ENCODE peak calls at places on chromosome 17, in nine cellular contexts. M, Y, O, D, E, R, V, N and H are unnamed samples.

GRCh38 chr17:44348234-44348987 is 3.3 kb downstream of the GRN start:
- DNase-seq in R (no peak), N (no peak), E (no peak), Y (no peak), D (no peak), O (no peak), V (peak; percentile 61), M (peak; percentile 53), H (no peak)

GRCh38 chr17:32157225-32157624 is 14.9 kb downstream of the RHOT1 start:
- DNase-seq in E (no peak), N (no peak), O (no peak), Y (no peak), R (no peak), M (no peak), D (no peak), V (peak; percentile 93), H (no peak)

GRCh38 chr17:39632153-39632941 is 4.6 kb upstream of the STARD3 start:
- DNase-seq in D (no peak), R (peak; percentile 45), E (no peak), N (no peak), O (no peak), V (no peak), M (no peak), Y (no peak), H (no peak)

GRCh38 chr17:76735006-76735405 is 2.1 kb downstream of the SRSF2 start:
- DNase-seq in D (no peak), Y (no peak), N (no peak), M (peak; percentile 53), V (peak; percentile 62), R (peak; percentile 30), E (no peak), O (no peak), H (no peak)

GRCh38 chr17:44599298-44600175 is 42.3 kb downstream of the FZD2 start:
- DNase-seq in E (no peak), R (no peak), O (no peak), N (peak; percentile 90), Y (no peak), D (peak; percentile 3), M (no peak), V (peak; percentile 93), H (no peak)

GRCh38 chr17:60129164-60129563 is 20.6 kb upstream of the CA4 start:
- DNase-seq in V (no peak), R (no peak), D (no peak), M (no peak), N (no peak), E (no peak), Y (no peak), O (no peak), H (no peak)

GRCh38 chr17:32567511-32567910 is 80.7 kb downstream of the CDK5R1 start:
- DNase-seq in O (no peak), E (no peak), Y (no peak), N (no peak), V (no peak), M (no peak), R (no peak), D (no peak), H (no peak)

GRCh38 chr17:40319651-40320550 is 10.9 kb downstream of the RARA start:
- DNase-seq in R (no peak), Y (no peak), M (no peak), N (no peak), O (peak; percentile 80), D (no peak), E (peak; percentile 94), V (no peak), H (peak; percentile 80)

GRCh38 chr17:78993241-78993956 is 13.7 kb upstream of the LGALS3BP start:
- DNase-seq in E (no peak), D (no peak), N (peak; percentile 78), O (peak; percentile 29), V (peak; percentile 38), M (peak; percentile 68), Y (peak; percentile 61), R (peak; percentile 51), H (peak; percentile 26)

GRCh38 chr17:7956208-7956965 is 24.4 kb downstream of the CNTROB start:
- DNase-seq in D (no peak), N (peak; percentile 55), M (no peak), O (no peak), R (no peak), Y (no peak), E (no peak), V (peak; percentile 7), H (no peak)

GRCh38 chr17:16463341-16464000 is 28.5 kb downstream of the LRRC75A start:
- DNase-seq in D (no peak), M (no peak), V (no peak), Y (no peak), N (no peak), R (peak; percentile 96), O (no peak), E (no peak), H (no peak)

GRCh38 chr17:78818932-78819331 is 21.7 kb downstream of the USP36 start:
- DNase-seq in R (no peak), E (peak; percentile 85), M (peak; percentile 94), D (no peak), N (no peak), Y (no peak), V (no peak), O (peak; percentile 33), H (peak; percentile 48)

GRCh38 chr17:75854111-75854748 is 905 bp downstream of the WBP2 start:
- DNase-seq in E (no peak), R (no peak), M (no peak), Y (no peak), V (peak; percentile 68), N (no peak), O (no peak), D (no peak), H (no peak)

GRCh38 chr17:608911-609882 is 105.4 kb downstream of the VPS53 start:
- DNase-seq in M (no peak), O (no peak), Y (no peak), R (no peak), D (no peak), N (no peak), E (no peak), V (peak; percentile 62), H (no peak)

GRCh38 chr17:64441772-64442549 is 7.0 kb upstream of the MILR1 start:
- DNase-seq in Y (no peak), V (peak; percentile 93), D (no peak), E (peak; percentile 66), O (no peak), N (no peak), M (peak; percentile 100), R (no peak), H (peak; percentile 55)

GRCh38 chr17:73667184-73667959 is 23.1 kb upstream of the SDK2 start:
- DNase-seq in D (no peak), R (no peak), Y (no peak), E (no peak), O (no peak), V (no peak), M (peak; percentile 34), N (no peak), H (no peak)

GRCh38 chr17:66655461-66655860 is 179.5 kb upstream of the CACNG5 start:
- DNase-seq in V (no peak), O (no peak), E (no peak), M (no peak), R (no peak), D (no peak), Y (no peak), N (no peak), H (no peak)

GRCh38 chr17:18916816-18917496 is 35.0 kb upstream of the SLC5A10 start:
- DNase-seq in V (no peak), E (no peak), O (no peak), D (no peak), Y (no peak), M (no peak), R (no peak), N (no peak), H (no peak)

GRCh38 chr17:48055531-48056245 is 7.5 kb downstream of the NFE2L1 start:
- DNase-seq in M (no peak), O (no peak), E (no peak), R (no peak), N (peak; percentile 25), V (peak; percentile 53), D (no peak), Y (no peak), H (peak; percentile 87)

GRCh38 chr17:332023-332422 is 20.6 kb downstream of the RPH3AL start:
- DNase-seq in N (peak; percentile 79), M (no peak), O (no peak), Y (no peak), D (no peak), R (no peak), E (no peak), V (no peak), H (no peak)

GRCh38 chr17:48894886-48895285 is 2.3 kb downstream of the ATP5MC1 start:
- DNase-seq in D (no peak), O (no peak), Y (no peak), E (no peak), V (no peak), M (no peak), N (no peak), R (no peak), H (no peak)

GRCh38 chr17:27319536-27320221 is 25.8 kb downstream of the WSB1 start:
- DNase-seq in N (peak; percentile 75), M (no peak), Y (peak; percentile 38), D (no peak), O (no peak), V (peak; percentile 59), R (peak; percentile 38), E (no peak), H (no peak)

GRCh38 chr17:7419833-7420610 is at the start of gene SPEM1:
- DNase-seq in N (no peak), D (no peak), O (no peak), Y (no peak), V (no peak), E (no peak), M (no peak), R (no peak), H (no peak)

GRCh38 chr17:78555741-78556401 is 21.3 kb downstream of the DNAH17 start:
- DNase-seq in D (no peak), N (no peak), V (no peak), M (no peak), E (no peak), R (no peak), O (no peak), Y (no peak), H (no peak)

GRCh38 chr17:82424001-82424862 is 5.8 kb upstream of the OGFOD3 start:
- DNase-seq in Y (no peak), E (no peak), V (peak; percentile 49), N (no peak), O (peak; percentile 32), R (peak; percentile 55), M (peak; percentile 83), D (no peak), H (peak; percentile 64)

GRCh38 chr17:73738751-73739575 is 94.7 kb upstream of the SDK2 start:
- DNase-seq in D (no peak), N (no peak), Y (no peak), O (no peak), M (no peak), E (no peak), V (no peak), R (no peak), H (no peak)

GRCh38 chr17:36920032-36921000 is 17.0 kb upstream of the LHX1 start:
- DNase-seq in N (no peak), R (no peak), O (no peak), Y (no peak), V (peak; percentile 70), M (no peak), E (no peak), D (no peak), H (no peak)

GRCh38 chr17:70955441-70955840 is 786.1 kb downstream of the KCNJ2 start:
- DNase-seq in D (no peak), N (no peak), R (no peak), Y (no peak), V (no peak), M (no peak), O (no peak), E (no peak), H (no peak)

GRCh38 chr17:27554152-27554551 is 76.8 kb upstream of the LGALS9 start:
- DNase-seq in Y (no peak), O (no peak), R (no peak), V (no peak), E (no peak), N (no peak), D (no peak), M (no peak), H (no peak)

GRCh38 chr17:38343608-38343980 is at the start of gene GPR179:
- DNase-seq in N (no peak), Y (no peak), D (no peak), M (no peak), E (no peak), V (no peak), R (no peak), O (no peak), H (no peak)

GRCh38 chr17:64736804-64737492 is 74.8 kb upstream of the SMURF2 start:
- DNase-seq in N (no peak), O (no peak), V (peak; percentile 71), E (peak; percentile 35), Y (no peak), M (peak; percentile 80), D (no peak), R (peak; percentile 13), H (no peak)